ENCODE peak calls at places on chromosome 13, in five cellular contexts. One of them, this sample, is unnamed.

GRCh38 chr13:85853161-85853894 is 54.1 kb upstream of the SLITRK6 start:
- DNase-seq in adrenal gland: no peak
- DNase-seq in IMR-90: no peak
- DNase-seq in LNCaP clone FGC: no peak
- DNase-seq in K562: no peak
- DNase-seq in this sample: no peak

GRCh38 chr13:97030705-97031452 is 36.6 kb upstream of the OXGR1 start:
- DNase-seq in LNCaP clone FGC: no peak
- DNase-seq in IMR-90: peak
- DNase-seq in K562: peak
- DNase-seq in adrenal gland: peak
- DNase-seq in this sample: peak

GRCh38 chr13:97395437-97396136 is 38.4 kb upstream of the RAP2A start:
- DNase-seq in LNCaP clone FGC: no peak
- DNase-seq in K562: no peak
- DNase-seq in IMR-90: peak
- DNase-seq in adrenal gland: no peak
- DNase-seq in this sample: peak

GRCh38 chr13:23020246-23020843 is 160.4 kb upstream of the SGCG start:
- DNase-seq in K562: peak
- DNase-seq in LNCaP clone FGC: peak
- DNase-seq in IMR-90: peak
- DNase-seq in adrenal gland: peak
- DNase-seq in this sample: peak

GRCh38 chr13:97549201-97549600 is 115.2 kb downstream of the RAP2A start:
- DNase-seq in LNCaP clone FGC: no peak
- DNase-seq in adrenal gland: no peak
- DNase-seq in K562: no peak
- DNase-seq in IMR-90: no peak
- DNase-seq in this sample: no peak

GRCh38 chr13:80605743-80606142 is 264.8 kb upstream of the SPRY2 start:
- DNase-seq in adrenal gland: no peak
- DNase-seq in IMR-90: no peak
- DNase-seq in K562: no peak
- DNase-seq in LNCaP clone FGC: no peak
- DNase-seq in this sample: no peak

GRCh38 chr13:101059803-101060202 is 356.5 kb downstream of the NALCN start:
- DNase-seq in K562: no peak
- DNase-seq in IMR-90: no peak
- DNase-seq in LNCaP clone FGC: no peak
- DNase-seq in adrenal gland: no peak
- DNase-seq in this sample: no peak

GRCh38 chr13:73835138-73835721 is 299.0 kb downstream of the KLF12 start:
- DNase-seq in LNCaP clone FGC: peak
- DNase-seq in adrenal gland: no peak
- DNase-seq in IMR-90: peak
- DNase-seq in K562: peak
- DNase-seq in this sample: peak

GRCh38 chr13:51777921-51778320 is 26.0 kb downstream of the DHRS12 start:
- DNase-seq in K562: no peak
- DNase-seq in LNCaP clone FGC: no peak
- DNase-seq in IMR-90: no peak
- DNase-seq in adrenal gland: no peak
- DNase-seq in this sample: no peak

GRCh38 chr13:88526186-88526852 is 855.1 kb downstream of the SLITRK5 start:
- DNase-seq in LNCaP clone FGC: no peak
- DNase-seq in IMR-90: no peak
- DNase-seq in adrenal gland: no peak
- DNase-seq in K562: no peak
- DNase-seq in this sample: no peak

GRCh38 chr13:105611424-105611823 is 924.0 kb downstream of the EFNB2 start:
- DNase-seq in LNCaP clone FGC: no peak
- DNase-seq in adrenal gland: no peak
- DNase-seq in IMR-90: peak
- DNase-seq in K562: no peak
- DNase-seq in this sample: peak

GRCh38 chr13:51728275-51728673 is 75.7 kb downstream of the DHRS12 start:
- DNase-seq in K562: no peak
- DNase-seq in LNCaP clone FGC: no peak
- DNase-seq in IMR-90: no peak
- DNase-seq in adrenal gland: no peak
- DNase-seq in this sample: no peak

GRCh38 chr13:21657538-21657937 is 13.3 kb upstream of the FGF9 start:
- DNase-seq in adrenal gland: no peak
- DNase-seq in LNCaP clone FGC: no peak
- DNase-seq in K562: no peak
- DNase-seq in IMR-90: peak
- DNase-seq in this sample: peak

GRCh38 chr13:112244061-112244460 is 132.1 kb upstream of the SPACA7 start:
- DNase-seq in LNCaP clone FGC: no peak
- DNase-seq in IMR-90: no peak
- DNase-seq in K562: no peak
- DNase-seq in adrenal gland: no peak
- DNase-seq in this sample: no peak

GRCh38 chr13:114134111-114134943 is 1.9 kb upstream of the RASA3 start:
- DNase-seq in adrenal gland: no peak
- DNase-seq in IMR-90: no peak
- DNase-seq in K562: no peak
- DNase-seq in LNCaP clone FGC: no peak
- DNase-seq in this sample: no peak

GRCh38 chr13:44049546-44049945 is 169.8 kb downstream of the LACC1 start:
- DNase-seq in IMR-90: no peak
- DNase-seq in adrenal gland: no peak
- DNase-seq in LNCaP clone FGC: no peak
- DNase-seq in K562: no peak
- DNase-seq in this sample: no peak

GRCh38 chr13:46648166-46648607 is 95.2 kb downstream of the LRCH1 start:
- DNase-seq in adrenal gland: peak
- DNase-seq in LNCaP clone FGC: no peak
- DNase-seq in IMR-90: peak
- DNase-seq in K562: no peak
- DNase-seq in this sample: no peak

GRCh38 chr13:107133950-107134349 is 566.0 kb upstream of the ARGLU1 start:
- DNase-seq in LNCaP clone FGC: no peak
- DNase-seq in adrenal gland: no peak
- DNase-seq in K562: no peak
- DNase-seq in IMR-90: no peak
- DNase-seq in this sample: no peak

GRCh38 chr13:26867451-26868067 is 107.0 kb upstream of the GPR12 start:
- DNase-seq in adrenal gland: peak
- DNase-seq in LNCaP clone FGC: no peak
- DNase-seq in IMR-90: peak
- DNase-seq in K562: peak
- DNase-seq in this sample: peak

GRCh38 chr13:110233181-110233641 is 73.7 kb downstream of the COL4A1 start:
- DNase-seq in K562: no peak
- DNase-seq in LNCaP clone FGC: no peak
- DNase-seq in adrenal gland: no peak
- DNase-seq in IMR-90: peak
- DNase-seq in this sample: peak

GRCh38 chr13:100842136-100842535 is 167.5 kb upstream of the TMTC4 start:
- DNase-seq in LNCaP clone FGC: no peak
- DNase-seq in IMR-90: no peak
- DNase-seq in K562: no peak
- DNase-seq in adrenal gland: no peak
- DNase-seq in this sample: no peak

GRCh38 chr13:72694314-72694713 is 33.1 kb downstream of the MZT1 start:
- DNase-seq in adrenal gland: no peak
- DNase-seq in IMR-90: no peak
- DNase-seq in K562: no peak
- DNase-seq in LNCaP clone FGC: no peak
- DNase-seq in this sample: no peak

GRCh38 chr13:105591308-105591707 is 944.2 kb downstream of the EFNB2 start:
- DNase-seq in IMR-90: no peak
- DNase-seq in K562: no peak
- DNase-seq in LNCaP clone FGC: no peak
- DNase-seq in adrenal gland: no peak
- DNase-seq in this sample: no peak

GRCh38 chr13:42320375-42320787 is 48.4 kb downstream of the AKAP11 start:
- DNase-seq in LNCaP clone FGC: no peak
- DNase-seq in adrenal gland: no peak
- DNase-seq in IMR-90: no peak
- DNase-seq in K562: no peak
- DNase-seq in this sample: no peak

GRCh38 chr13:40682449-40683240 is 16.2 kb upstream of the FOXO1 start:
- DNase-seq in adrenal gland: no peak
- DNase-seq in K562: no peak
- DNase-seq in IMR-90: peak
- DNase-seq in LNCaP clone FGC: no peak
- DNase-seq in this sample: peak

GRCh38 chr13:30805132-30805537 is 69.8 kb downstream of the ALOX5AP start:
- DNase-seq in K562: no peak
- DNase-seq in adrenal gland: peak
- DNase-seq in IMR-90: no peak
- DNase-seq in LNCaP clone FGC: no peak
- DNase-seq in this sample: no peak

GRCh38 chr13:30804474-30804873 is 69.1 kb downstream of the ALOX5AP start:
- DNase-seq in LNCaP clone FGC: no peak
- DNase-seq in IMR-90: no peak
- DNase-seq in adrenal gland: no peak
- DNase-seq in K562: no peak
- DNase-seq in this sample: no peak

GRCh38 chr13:30802501-30802900 is 67.2 kb downstream of the ALOX5AP start:
- DNase-seq in LNCaP clone FGC: no peak
- DNase-seq in adrenal gland: no peak
- DNase-seq in K562: no peak
- DNase-seq in IMR-90: no peak
- DNase-seq in this sample: no peak

GRCh38 chr13:30803791-30804190 is 68.4 kb downstream of the ALOX5AP start:
- DNase-seq in LNCaP clone FGC: no peak
- DNase-seq in IMR-90: no peak
- DNase-seq in adrenal gland: no peak
- DNase-seq in K562: no peak
- DNase-seq in this sample: no peak

DNA sequence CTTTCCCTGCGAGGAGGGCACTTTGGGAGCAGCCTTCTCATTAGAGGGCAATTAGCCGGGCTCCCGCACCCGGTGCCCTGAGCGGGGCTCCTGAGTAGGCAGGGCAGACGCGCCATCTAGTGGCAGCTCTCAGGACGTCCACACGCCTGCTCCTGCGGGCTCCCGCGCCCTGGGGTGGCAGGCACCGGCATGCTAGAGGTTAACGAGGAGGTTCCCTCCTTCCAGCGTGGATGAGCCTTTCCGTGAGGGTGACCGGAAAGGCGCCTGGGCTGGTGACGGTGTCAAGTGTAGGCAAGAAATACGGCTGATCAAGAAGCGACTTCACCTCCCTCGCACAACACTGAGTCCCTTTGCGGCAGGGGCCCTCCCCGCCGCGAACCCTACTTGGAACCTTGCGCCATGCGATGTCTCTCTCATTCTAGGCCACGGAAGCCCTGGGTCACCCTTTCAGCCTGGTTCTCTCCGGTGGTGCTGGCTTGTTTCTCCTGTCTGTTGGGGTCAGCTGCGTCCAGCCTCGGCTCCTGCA is 67.7 kb downstream of the ALOX5AP start:
- DNase-seq in adrenal gland: peak
- DNase-seq in K562: peak
- DNase-seq in LNCaP clone FGC: peak
- DNase-seq in IMR-90: peak
- DNase-seq in this sample: peak
- H3K4me3 ChIP-seq in adrenal gland: peak
- H3K4me3 ChIP-seq in K562: no peak
- H3K4me3 ChIP-seq in LNCaP clone FGC: peak
- H3K4me3 ChIP-seq in IMR-90: no peak
- H3K4me3 ChIP-seq in this sample: no peak

DNA sequence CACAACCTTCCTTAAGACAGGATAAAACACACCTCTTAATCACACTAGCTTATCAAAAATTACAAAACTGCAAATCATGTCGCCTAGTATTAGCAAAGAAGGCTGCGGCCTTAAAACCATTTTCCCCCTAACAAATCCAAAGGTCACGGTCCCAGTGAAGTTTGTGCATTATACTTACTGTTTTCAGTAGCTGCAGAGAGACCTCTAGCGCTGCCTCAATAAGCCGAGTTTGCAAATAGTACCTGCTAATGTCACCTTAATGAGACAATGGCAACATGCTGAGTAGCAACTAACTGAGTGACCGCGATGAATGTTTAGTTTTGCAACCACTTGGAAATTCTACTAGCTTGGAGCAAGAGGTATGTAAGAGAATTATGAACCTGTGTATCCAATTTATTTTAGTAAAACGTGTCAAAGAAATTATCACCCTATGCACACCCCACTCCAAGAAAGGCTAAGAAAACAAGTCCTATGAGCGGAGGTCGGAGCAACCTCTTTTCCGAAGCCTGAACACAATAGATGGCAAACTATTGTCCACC is 1.2 kb downstream of the KPNA3 start:
- DNase-seq in IMR-90: peak
- DNase-seq in K562: no peak
- DNase-seq in adrenal gland: peak
- DNase-seq in LNCaP clone FGC: peak
- DNase-seq in this sample: peak
- TF ChIP-seq CTCF in IMR-90: no peak
- TF ChIP-seq CTCF in K562: no peak
- TF ChIP-seq CTCF in adrenal gland: no peak
- TF ChIP-seq CTCF in LNCaP clone FGC: peak
- TF ChIP-seq CTCF in this sample: peak

DNA sequence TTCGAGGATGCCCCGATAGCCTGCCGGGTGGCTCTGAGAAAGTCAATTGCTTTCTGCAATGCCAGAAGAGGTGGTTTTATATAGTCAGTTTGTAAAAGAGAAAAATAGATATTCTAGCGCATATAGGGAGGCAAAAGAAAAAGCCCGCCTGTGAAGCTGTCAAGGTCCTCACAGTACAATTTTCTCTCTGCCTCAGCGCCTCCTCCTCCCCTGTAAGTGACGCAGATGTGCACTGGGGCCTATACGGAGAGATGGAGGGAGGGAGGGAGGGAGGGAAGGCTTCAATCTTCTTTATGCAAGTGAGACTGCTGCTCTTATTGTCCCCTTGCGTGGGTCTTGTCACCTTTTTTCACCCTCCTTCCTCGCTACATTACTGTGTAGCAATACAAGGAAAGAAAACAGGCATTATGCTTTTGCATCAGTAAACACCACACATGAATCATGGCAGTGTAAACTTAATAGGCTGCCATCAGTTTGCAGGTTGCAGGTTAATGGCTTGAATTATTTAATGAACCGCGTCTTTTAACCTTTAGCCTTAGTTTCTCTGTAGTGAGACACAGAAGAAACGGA is at the start of gene KLHL1:
- DNase-seq in LNCaP clone FGC: no peak
- DNase-seq in adrenal gland: no peak
- DNase-seq in IMR-90: no peak
- DNase-seq in K562: no peak
- DNase-seq in this sample: no peak
- H3K4me3 ChIP-seq in LNCaP clone FGC: no peak
- H3K4me3 ChIP-seq in adrenal gland: no peak
- H3K4me3 ChIP-seq in IMR-90: no peak
- H3K4me3 ChIP-seq in K562: no peak
- H3K4me3 ChIP-seq in this sample: peak

DNA sequence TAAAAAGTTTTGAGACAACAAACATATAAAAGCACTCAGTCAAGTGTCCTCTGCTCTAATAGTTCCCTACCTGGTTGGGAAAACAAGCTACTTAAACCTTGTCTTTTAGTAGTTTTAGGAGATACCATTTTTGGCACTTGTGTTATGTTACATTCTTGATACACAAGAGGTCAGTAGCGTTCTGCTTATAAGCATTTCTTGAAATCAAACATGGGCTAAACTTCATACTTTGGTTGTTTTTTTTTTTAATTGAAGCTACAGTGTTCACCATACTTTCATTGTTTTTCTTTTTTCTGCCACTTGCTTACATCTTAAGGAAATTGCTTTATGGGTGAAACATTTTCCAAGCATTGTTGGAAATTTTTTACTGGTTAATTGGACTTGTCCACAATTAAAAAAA is 12.9 kb downstream of the NHLRC3 start:
- DNase-seq in K562: no peak
- DNase-seq in adrenal gland: no peak
- DNase-seq in IMR-90: peak
- DNase-seq in LNCaP clone FGC: no peak
- DNase-seq in this sample: peak
- TF ChIP-seq CTCF in K562: peak
- TF ChIP-seq CTCF in adrenal gland: no peak
- TF ChIP-seq CTCF in IMR-90: peak
- TF ChIP-seq CTCF in LNCaP clone FGC: peak
- TF ChIP-seq CTCF in this sample: peak

This sample was measured in astrocyte of the spinal cord.